ENCODE peak calls at places on chromosomes 2 and 18, in five cellular contexts. F is GM12865; Q is activated naive CD8-positive, alpha-beta T cell treated with anti-CD3 and anti-CD28 coated beads, Interleukin-2, amount 50 U/mL, for 16 hours; S is lung; E is breast epithelium. O is an unnamed sample.

GRCh38 chr2:174662459-174662858 is 64.9 kb upstream of the WIPF1 start:
- DNase-seq in F (no peak), Q (no peak), E (no peak), S (no peak), O (peak)

GRCh38 chr2:26530696-26531095 is 52.8 kb upstream of the OTOF start:
- DNase-seq in E (peak), S (no peak), Q (no peak), F (no peak), O (peak)

GRCh38 chr2:126898636-126899035 is at the start of gene TEX51:
- DNase-seq in Q (no peak), F (no peak), S (no peak), E (peak), O (no peak)

GRCh38 chr2:10465915-10466314 is 17.8 kb upstream of the ODC1 start:
- DNase-seq in F (no peak), E (no peak), Q (no peak), S (no peak), O (no peak)

GRCh38 chr2:1658394-1659151 is 85.7 kb downstream of the PXDN start:
- DNase-seq in E (no peak), Q (no peak), F (no peak), S (no peak), O (no peak)

GRCh38 chr2:206423147-206423546 is 20.2 kb upstream of the ADAM23 start:
- DNase-seq in Q (no peak), F (peak), S (no peak), E (no peak), O (peak)

GRCh38 chr18:35775887-35776286 is 194.3 kb downstream of the GALNT1 start:
- DNase-seq in E (no peak), F (peak), Q (no peak), S (no peak), O (peak)

GRCh38 chr18:73908323-73908722 is 239.3 kb downstream of the FBXO15 start:
- DNase-seq in Q (no peak), S (no peak), E (no peak), F (peak), O (peak)